ENCODE peak calls at places on chromosome 22, in eight cellular contexts. T, S, E, X, R, O, G and I are unnamed samples.

GRCh38 chr22:49962751-49963646 is 2.4 kb downstream of the PIM3 start:
- DNase-seq in T (no peak), S (no peak), E (no peak), X (peak), R (no peak), O (no peak), G (peak), I (no peak)

GRCh38 chr22:42673898-42674390 is 24.8 kb upstream of the CYB5R3 start:
- DNase-seq in T (no peak), S (no peak), E (no peak), X (no peak), R (no peak), O (no peak), G (no peak), I (no peak)

GRCh38 chr22:48580481-48580970 is 1247.1 kb downstream of the BRD1 start:
- DNase-seq in T (no peak), S (no peak), E (no peak), X (no peak), R (no peak), O (no peak), G (no peak), I (no peak)

GRCh38 chr22:20656516-20656901 is 117.4 kb upstream of the SERPIND1 start:
- DNase-seq in T (no peak), S (no peak), E (no peak), X (no peak), R (no peak), O (no peak), G (no peak), I (no peak)

GRCh38 chr22:17785185-17786184 is 11.2 kb upstream of the BID start:
- DNase-seq in T (no peak), S (peak), E (peak), X (peak), R (peak), O (peak), G (no peak), I (peak)

GRCh38 chr22:31210830-31211503 is 1.1 kb upstream of the LIMK2 start:
- DNase-seq in T (no peak), S (peak), E (no peak), X (peak), R (peak), O (no peak), G (peak), I (no peak)

GRCh38 chr22:36369922-36370781 is 17.6 kb downstream of the MYH9 start:
- DNase-seq in T (no peak), S (no peak), E (no peak), X (no peak), R (no peak), O (no peak), G (no peak), I (no peak)

GRCh38 chr22:43401233-43401632 is 10.6 kb upstream of the MPPED1 start:
- DNase-seq in T (no peak), S (no peak), E (no peak), X (no peak), R (no peak), O (no peak), G (no peak), I (no peak)

GRCh38 chr22:38205261-38206128 is 3.7 kb downstream of the MAFF start:
- DNase-seq in T (no peak), S (no peak), E (no peak), X (no peak), R (no peak), O (no peak), G (peak), I (no peak)

GRCh38 chr22:35430897-35431322 is 31.0 kb downstream of the MCM5 start:
- DNase-seq in T (no peak), S (peak), E (peak), X (peak), R (peak), O (peak), G (peak), I (peak)

GRCh38 chr22:48893288-48894063 is 934.2 kb downstream of the BRD1 start:
- DNase-seq in T (no peak), S (no peak), E (no peak), X (no peak), R (no peak), O (no peak), G (no peak), I (no peak)

GRCh38 chr22:42158456-42159132 is 28.0 kb upstream of the CYP2D6 start:
- DNase-seq in T (no peak), S (no peak), E (no peak), X (no peak), R (no peak), O (no peak), G (no peak), I (no peak)

GRCh38 chr22:43504068-43504467 is 92.3 kb downstream of the MPPED1 start:
- DNase-seq in T (no peak), S (no peak), E (no peak), X (no peak), R (no peak), O (no peak), G (no peak), I (no peak)

GRCh38 chr22:19639610-19640135 is 74.6 kb upstream of the SEPTIN5 start:
- DNase-seq in T (no peak), S (no peak), E (no peak), X (no peak), R (no peak), O (no peak), G (no peak), I (no peak)

GRCh38 chr22:37331034-37331428 is 48.7 kb downstream of the CYTH4 start:
- DNase-seq in T (no peak), S (no peak), E (no peak), X (no peak), R (no peak), O (peak), G (no peak), I (no peak)

GRCh38 chr22:45090364-45090960 is 73.3 kb upstream of the NUP50 start:
- DNase-seq in T (no peak), S (no peak), E (no peak), X (no peak), R (no peak), O (peak), G (no peak), I (no peak)

GRCh38 chr22:49934891-49935557 is 16.6 kb downstream of the CRELD2 start:
- DNase-seq in T (no peak), S (peak), E (peak), X (peak), R (peak), O (peak), G (peak), I (peak)

GRCh38 chr22:46934746-46935491 is 172.5 kb downstream of the TBC1D22A start:
- DNase-seq in T (no peak), S (no peak), E (no peak), X (no peak), R (peak), O (peak), G (no peak), I (peak)

GRCh38 chr22:25282671-25283561 is 63.5 kb downstream of the CRYBB2 start:
- DNase-seq in T (no peak), S (no peak), E (no peak), X (no peak), R (no peak), O (no peak), G (no peak), I (no peak)

GRCh38 chr22:49517211-49517610 is 310.5 kb downstream of the BRD1 start:
- DNase-seq in T (no peak), S (no peak), E (no peak), X (peak), R (no peak), O (no peak), G (no peak), I (no peak)

GRCh38 chr22:43110927-43111623 is 525 bp downstream of the BIK start:
- DNase-seq in T (no peak), S (peak), E (peak), X (peak), R (peak), O (no peak), G (peak), I (no peak)

GRCh38 chr22:28892175-28892731 is 8.9 kb downstream of the ZNRF3 start:
- DNase-seq in T (no peak), S (no peak), E (no peak), X (no peak), R (no peak), O (no peak), G (no peak), I (no peak)

GRCh38 chr22:25702571-25703167 is 39.3 kb upstream of the MYO18B start:
- DNase-seq in T (no peak), S (no peak), E (no peak), X (no peak), R (no peak), O (no peak), G (no peak), I (no peak)

GRCh38 chr22:17920145-17920605 is 104.2 kb downstream of the MICAL3 start:
- DNase-seq in T (no peak), S (no peak), E (no peak), X (peak), R (no peak), O (peak), G (peak), I (no peak)

GRCh38 chr22:26323013-26323412 is 106.0 kb upstream of the ASPHD2 start:
- DNase-seq in T (no peak), S (no peak), E (no peak), X (no peak), R (no peak), O (no peak), G (no peak), I (no peak)

GRCh38 chr22:17570851-17571631 is 7.7 kb downstream of the SLC25A18 start:
- DNase-seq in T (no peak), S (no peak), E (no peak), X (no peak), R (no peak), O (peak), G (peak), I (no peak)

GRCh38 chr22:49777569-49778250 is 50.0 kb downstream of the BRD1 start:
- DNase-seq in T (no peak), S (no peak), E (no peak), X (no peak), R (no peak), O (no peak), G (no peak), I (no peak)